ENCODE peak calls at places on chromosomes 2 and 18, in nine cellular contexts. K is C1 segment of cervical spinal cord; V is GM04504; Y is GM20000; X is lower lobe of right lung; P is stimulated activated CD4-positive, alpha-beta T cell treated with anti-CD3 and anti-CD28 coated beads, Interleukin-2, amount 100 ng/mL, for 24 hours; L is NCI-H1092; R is nucleus accumbens; T is effector memory CD4-positive, alpha-beta T cell. H is an unnamed sample.

GRCh38 chr18:79361766-79362522 is 33.8 kb upstream of the NFATC1 start:
- DNase-seq in P (no peak), X (no peak), T (no peak), Y (no peak), V (no peak), R (no peak), K (no peak), L (no peak), H (no peak)

GRCh38 chr2:188647671-188648070 is 326.5 kb upstream of the COL3A1 start:
- DNase-seq in P (no peak), Y (no peak), K (no peak), X (no peak), R (no peak), L (no peak), T (no peak), V (no peak), H (no peak)

GRCh38 chr2:205868773-205869333 is 186.6 kb downstream of the NRP2 start:
- DNase-seq in K (no peak), R (no peak), T (no peak), L (no peak), V (no peak), Y (peak; percentile 18), X (no peak), P (no peak), H (no peak)

GRCh38 chr2:115609978-115610377 is 1167.5 kb downstream of the DPP10 start:
- DNase-seq in R (no peak), Y (no peak), V (no peak), P (no peak), K (no peak), X (no peak), T (no peak), L (no peak), H (no peak)

GRCh38 chr2:126299469-126299976 is 356.4 kb upstream of the GYPC start:
- DNase-seq in K (no peak), T (no peak), L (no peak), Y (no peak), X (no peak), V (no peak), R (no peak), P (no peak), H (no peak)

GRCh38 chr2:186304064-186304463 is 182.0 kb upstream of the ZC3H15 start:
- DNase-seq in R (no peak), X (no peak), L (no peak), T (no peak), P (no peak), Y (no peak), V (no peak), K (no peak), H (no peak)

GRCh38 chr2:149595069-149595963 is 7.7 kb upstream of the MMADHC start:
- DNase-seq in R (no peak), P (no peak), X (no peak), V (no peak), L (no peak), K (no peak), T (no peak), Y (no peak), H (no peak)

GRCh38 chr2:171431677-171432167 is 2.1 kb downstream of the METTL8 start:
- DNase-seq in L (no peak), X (no peak), P (no peak), T (no peak), Y (no peak), K (no peak), R (no peak), V (no peak), H (no peak)

GRCh38 chr2:3776311-3776710 is 72.9 kb downstream of the DCDC2C start:
- DNase-seq in K (no peak), R (no peak), P (no peak), Y (no peak), L (no peak), T (no peak), V (no peak), X (no peak), H (no peak)

GRCh38 chr18:5524660-5525059 is 19.1 kb downstream of the EPB41L3 start:
- DNase-seq in X (no peak), K (no peak), Y (no peak), R (no peak), V (no peak), P (no peak), L (no peak), T (no peak), H (no peak)

GRCh38 chr2:196125596-196125995 is 45.8 kb downstream of the STK17B start:
- DNase-seq in X (no peak), K (no peak), R (no peak), Y (no peak), L (no peak), V (no peak), T (no peak), P (no peak), H (no peak)

GRCh38 chr2:23620841-23621341 is 235.9 kb downstream of the KLHL29 start:
- DNase-seq in V (no peak), Y (no peak), P (no peak), X (peak; percentile 39), K (peak; percentile 9), L (peak; percentile 70), R (no peak), T (no peak), H (no peak)

GRCh38 chr2:95352291-95353054 is 50.0 kb upstream of the FAHD2A start:
- DNase-seq in T (no peak), K (no peak), Y (no peak), L (no peak), R (no peak), P (no peak), V (no peak), X (no peak), H (no peak)

GRCh38 chr2:241139531-241140444 is 9.5 kb downstream of the PASK start:
- DNase-seq in T (no peak), Y (no peak), K (no peak), X (no peak), P (no peak), R (no peak), L (no peak), V (no peak), H (no peak)

GRCh38 chr18:39751161-39751560 is 2185.6 kb upstream of the CELF4 start:
- DNase-seq in K (no peak), T (no peak), P (no peak), R (no peak), X (no peak), L (no peak), Y (no peak), V (no peak), H (no peak)

GRCh38 chr2:230814616-230815015 is 50.1 kb upstream of the ITM2C start:
- DNase-seq in P (no peak), L (no peak), R (no peak), Y (no peak), X (no peak), V (no peak), T (no peak), K (no peak), H (no peak)

GRCh38 chr2:9867876-9868275 is 24.6 kb downstream of the TAF1B start:
- DNase-seq in K (no peak), X (no peak), L (no peak), V (no peak), R (no peak), Y (no peak), P (no peak), T (no peak), H (no peak)

GRCh38 chr2:62475172-62476011 is 30.6 kb downstream of the TMEM17 start:
- DNase-seq in Y (no peak), X (peak; percentile 52), R (peak; percentile 28), K (peak; percentile 43), P (no peak), L (peak; percentile 52), V (no peak), T (no peak), H (peak; percentile 54)

GRCh38 chr2:44663471-44664073 is 277.9 kb upstream of the SIX3 start:
- DNase-seq in K (no peak), T (no peak), X (no peak), Y (no peak), P (no peak), V (no peak), L (no peak), R (no peak), H (no peak)

GRCh38 chr18:23102498-23103260 is 32.6 kb upstream of the CABLES1 start:
- DNase-seq in R (no peak), Y (no peak), P (no peak), K (no peak), V (no peak), T (no peak), X (no peak), L (no peak), H (no peak)

GRCh38 chr2:113854970-113855740 is 34.7 kb upstream of the ACTR3 start:
- DNase-seq in K (no peak), Y (no peak), T (no peak), R (no peak), X (no peak), P (no peak), L (no peak), V (no peak), H (no peak)

GRCh38 chr2:105417789-105418475 is 19.1 kb upstream of the FHL2 start:
- DNase-seq in R (no peak), V (peak; percentile 13), P (no peak), L (no peak), X (no peak), T (no peak), K (no peak), Y (no peak), H (no peak)

GRCh38 chr2:28251337-28251736 is 141.3 kb upstream of the FOSL2 start:
- DNase-seq in V (no peak), R (no peak), X (no peak), T (no peak), L (no peak), Y (no peak), K (no peak), P (no peak), H (no peak)

GRCh38 chr2:161710131-161710915 is 86.1 kb downstream of the SLC4A10 start:
- DNase-seq in R (no peak), V (no peak), L (no peak), K (no peak), X (no peak), Y (no peak), P (no peak), T (no peak), H (no peak)

GRCh38 chr2:154125900-154126299 is 254.2 kb downstream of the GALNT13 start:
- DNase-seq in T (no peak), K (no peak), P (no peak), Y (no peak), X (no peak), V (no peak), L (no peak), R (no peak), H (no peak)

GRCh38 chr2:154620490-154620889 is 78.0 kb upstream of the KCNJ3 start:
- DNase-seq in L (no peak), P (no peak), K (no peak), Y (no peak), X (no peak), V (no peak), T (no peak), R (no peak), H (no peak)

GRCh38 chr2:152861349-152861942 is 143.0 kb downstream of the ARL6IP6 start:
- DNase-seq in K (no peak), T (no peak), X (no peak), Y (peak; percentile 21), R (no peak), P (no peak), V (no peak), L (no peak), H (no peak)

GRCh38 chr2:15935189-15935588 is 5.2 kb upstream of the MYCN start:
- DNase-seq in K (no peak), X (no peak), Y (no peak), T (no peak), R (no peak), L (no peak), V (no peak), P (no peak), H (no peak)

GRCh38 chr2:178787155-178787554 is 20.1 kb downstream of the TTN start:
- DNase-seq in P (no peak), K (no peak), V (no peak), L (no peak), Y (no peak), T (no peak), X (no peak), R (no peak), H (no peak)

GRCh38 chr2:85106489-85107180 is 26.6 kb upstream of the TCF7L1 start:
- DNase-seq in Y (no peak), X (no peak), K (no peak), R (no peak), P (no peak), T (no peak), L (no peak), V (no peak), H (no peak)

GRCh38 chr2:84969511-84970265 is 1.3 kb upstream of the KCMF1 start:
- DNase-seq in V (no peak), T (peak; percentile 4), K (no peak), Y (peak; percentile 41), R (no peak), L (no peak), X (no peak), P (peak; percentile 30), H (no peak)